ENCODE peak calls at places on chromosomes 4 and X, in seven cellular contexts. C, I, L, N, M, Y and P are unnamed samples.

GRCh38 chr4:110088670-110089069 is 109.7 kb downstream of the ELOVL6 start:
- DNase-seq in L (no peak), C (no peak), Y (peak), I (peak), M (no peak), N (no peak), P (no peak)

GRCh38 chr4:139954512-139954911 is 199.5 kb downstream of the MAML3 start:
- DNase-seq in C (no peak), I (no peak), Y (no peak), M (no peak), L (no peak), N (no peak), P (no peak)

GRCh38 chrX:113522814-113523213 is 682.2 kb upstream of the AMOT start:
- DNase-seq in L (no peak), Y (peak), I (peak), M (no peak), N (peak), C (no peak), P (no peak)

GRCh38 chr4:48483006-48483776 is at the start of gene SLC10A4:
- DNase-seq in C (peak), I (no peak), Y (no peak), L (no peak), N (no peak), M (no peak), P (no peak)

GRCh38 chr4:23033796-23034195 is 341.1 kb downstream of the GBA3 start:
- DNase-seq in L (no peak), M (no peak), Y (no peak), N (no peak), I (no peak), C (no peak), P (peak)

GRCh38 chr4:1752284-1753041 is 31.1 kb downstream of the TACC3 start:
- DNase-seq in M (no peak), C (peak), I (peak), L (no peak), Y (peak), N (peak), P (no peak)

GRCh38 chrX:130413415-130413814 is 11.6 kb downstream of the RBMX2 start:
- DNase-seq in C (no peak), N (no peak), Y (peak), L (no peak), M (peak), I (no peak), P (no peak)

GRCh38 chrX:118682258-118683014 is 45.0 kb upstream of the IL13RA1 start:
- DNase-seq in N (peak), C (no peak), M (no peak), L (no peak), Y (no peak), I (no peak), P (no peak)

DNA sequence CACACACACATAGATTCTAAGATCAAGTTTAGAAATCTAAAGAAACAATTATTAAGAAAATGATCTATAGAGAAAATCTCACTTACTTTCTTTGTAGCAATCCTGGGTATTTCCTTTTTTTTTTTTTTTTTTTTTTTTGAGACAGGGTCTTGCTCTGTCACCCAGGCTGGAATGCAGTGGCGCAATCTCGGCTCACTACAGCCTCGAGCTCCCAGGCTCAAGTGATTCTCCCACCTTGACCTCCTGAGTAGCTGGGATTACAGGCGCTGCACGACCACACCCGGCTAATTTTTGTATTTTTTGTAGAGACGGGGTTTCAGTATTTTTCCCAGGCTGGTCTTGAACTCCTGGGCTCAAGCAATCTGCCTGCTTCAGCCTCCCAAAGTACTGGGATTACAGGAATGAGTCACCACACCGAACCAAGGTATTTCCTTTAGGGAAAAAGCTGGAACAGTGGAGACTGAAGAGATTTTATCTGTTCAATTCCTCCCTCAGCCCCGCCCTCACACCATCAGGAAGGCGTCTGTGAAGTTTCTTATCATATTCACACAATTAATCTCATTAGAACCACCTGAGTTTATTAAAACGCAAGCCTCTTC is at the start of gene TRIML2:
- DNase-seq in L (no peak), I (no peak), M (no peak), C (no peak), N (peak), Y (no peak), P (no peak)
- H3K4me3 ChIP-seq in L (no peak), I (no peak), M (no peak), C (no peak), N (no peak), Y (no peak), P (no peak)

GRCh38 chr4:182809417-182810102 is 107.6 kb downstream of the DCTD start:
- DNase-seq in Y (no peak), M (no peak), C (no peak), L (no peak), I (no peak), N (no peak), P (no peak)
- TF ChIP-seq CTCF in Y (no peak), M (no peak), C (peak), L (no peak), I (peak), N (peak), P (peak)

DNA sequence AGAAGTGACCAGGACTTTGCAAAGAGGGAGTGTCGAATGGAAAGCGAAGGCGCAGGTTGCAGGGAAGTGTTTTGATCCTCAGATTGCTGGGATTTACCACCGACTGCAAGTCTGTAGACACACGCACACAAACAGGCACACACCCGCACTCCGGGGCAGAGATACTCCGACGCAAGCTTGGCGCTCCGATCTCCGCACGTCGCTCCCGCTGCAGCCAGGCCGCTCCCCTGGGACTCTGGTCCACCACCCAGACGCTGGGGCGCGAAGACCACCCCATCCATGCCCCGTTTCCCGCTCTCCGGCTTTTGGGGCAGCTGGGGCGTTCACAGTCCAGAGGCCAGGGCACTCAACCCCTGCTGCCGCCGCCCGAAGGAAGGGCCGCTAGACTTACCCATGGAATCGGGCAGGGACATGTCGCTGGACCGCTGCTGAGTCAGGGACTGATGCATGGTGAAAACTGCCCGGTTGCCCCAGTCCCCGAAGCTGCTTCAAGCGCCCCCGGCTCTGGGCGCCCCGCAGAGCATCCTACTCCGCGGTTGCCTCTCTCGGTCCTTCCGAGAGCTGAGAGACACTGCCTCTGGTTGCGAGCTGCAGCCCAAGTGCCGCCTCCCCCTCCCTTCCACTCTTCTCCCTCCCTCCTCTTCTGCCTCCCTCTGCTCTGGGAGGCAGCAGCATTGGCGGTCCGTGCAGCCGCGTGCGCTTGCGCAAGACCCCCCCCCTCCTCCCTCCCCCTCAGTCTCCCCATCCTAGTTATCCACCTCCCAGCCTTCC is at the start of gene TMEM255A:
- DNase-seq in L (no peak), C (no peak), N (no peak), M (peak), I (no peak), Y (no peak), P (no peak)
- H3K4me3 ChIP-seq in L (no peak), C (no peak), N (peak), M (peak), I (peak), Y (no peak), P (peak)

DNA sequence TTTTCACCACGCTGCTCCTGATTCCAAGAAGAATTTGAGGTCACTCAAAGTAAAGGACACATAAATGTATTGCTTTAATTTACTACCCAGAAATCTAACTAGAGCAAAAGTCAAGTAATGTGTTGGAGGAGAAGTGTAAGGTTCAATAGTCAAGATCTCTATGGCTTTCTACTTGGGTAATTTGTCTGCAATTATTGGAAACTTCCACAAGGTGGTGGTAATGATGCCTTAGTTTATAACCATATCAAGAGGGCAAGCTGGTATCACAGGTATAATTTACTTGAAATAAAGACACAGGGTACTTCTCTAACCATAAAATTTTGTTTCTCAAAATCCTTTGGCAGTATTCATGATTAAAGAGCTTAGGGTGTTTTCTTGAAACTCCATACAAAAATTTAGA is 10.2 kb upstream of the GRIA3 start:
- DNase-seq in Y (peak), C (peak), L (no peak), I (peak), N (peak), M (no peak), P (no peak)
- TF ChIP-seq CTCF in Y (peak), C (peak), L (no peak), I (peak), N (no peak), M (no peak), P (peak)

GRCh38 chr4:87502580-87503238 is 26.5 kb downstream of the SPARCL1 start:
- DNase-seq in L (no peak), Y (peak), C (no peak), M (no peak), I (no peak), N (peak), P (peak)

GRCh38 chr4:87511500-87511899 is 17.7 kb downstream of the SPARCL1 start:
- DNase-seq in N (no peak), Y (no peak), C (no peak), I (no peak), L (no peak), M (no peak), P (no peak)

GRCh38 chr4:87510747-87511146 is 18.4 kb downstream of the SPARCL1 start:
- DNase-seq in Y (no peak), C (no peak), I (no peak), N (no peak), L (no peak), M (no peak), P (no peak)

GRCh38 chr4:87505862-87506261 is 23.3 kb downstream of the SPARCL1 start:
- DNase-seq in M (no peak), C (no peak), I (no peak), Y (no peak), N (no peak), L (no peak), P (no peak)

DNA sequence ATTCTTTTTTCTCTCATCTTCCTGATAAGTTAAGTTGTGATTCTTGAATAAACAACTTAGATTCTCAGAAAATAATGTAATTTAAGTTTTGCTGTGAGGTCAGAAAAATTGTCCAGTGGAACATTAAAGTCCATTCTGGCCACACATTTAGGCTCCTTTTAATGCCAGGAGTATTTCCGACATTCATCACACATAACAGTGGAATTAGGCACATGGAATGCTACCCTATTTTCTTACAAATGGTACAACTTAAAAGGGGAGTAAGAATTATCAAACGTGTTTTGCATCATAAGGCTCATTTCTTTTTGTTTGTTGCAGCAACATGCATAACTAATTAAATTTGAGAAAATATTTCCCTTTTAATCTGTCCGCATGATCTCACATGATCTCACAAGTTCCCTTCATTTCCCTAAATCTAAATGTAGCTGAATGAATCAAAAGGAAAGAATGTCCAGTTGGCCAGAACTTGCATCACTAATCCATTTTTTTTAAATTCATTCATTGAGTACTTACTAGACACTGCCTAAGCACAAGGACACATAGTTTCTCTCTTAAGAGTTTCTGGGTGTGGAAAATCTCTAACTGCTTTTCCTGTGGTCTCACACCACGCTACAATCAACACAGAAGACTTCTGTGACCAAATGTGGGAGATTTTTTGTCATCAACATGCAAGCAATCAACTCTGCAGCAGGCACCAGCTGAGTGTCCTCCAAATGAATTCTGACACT is 22.0 kb downstream of the SPARCL1 start:
- DNase-seq in I (no peak), N (peak), L (no peak), C (no peak), M (no peak), Y (peak), P (peak)
- H3K4me3 ChIP-seq in I (no peak), N (no peak), L (no peak), C (no peak), M (no peak), Y (no peak), P (no peak)

DNA sequence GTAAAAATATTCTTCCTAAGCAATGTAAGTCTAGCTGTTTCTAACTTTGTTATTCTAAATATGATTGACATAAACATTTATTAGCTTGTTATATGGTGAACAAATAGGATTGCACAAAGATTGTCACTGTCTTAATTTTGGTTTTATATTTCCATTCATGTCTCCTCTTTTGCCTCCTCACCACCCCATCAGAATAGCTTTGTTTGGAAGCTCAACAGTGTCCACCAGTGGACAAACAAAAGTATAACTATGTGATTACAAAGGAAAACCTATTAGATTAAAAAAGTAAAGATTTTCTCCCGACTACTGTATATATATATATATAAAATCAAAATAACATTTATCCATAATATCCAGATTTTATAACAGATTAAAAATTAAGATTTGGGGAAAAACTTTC is 468.2 kb downstream of the ZIC3 start:
- DNase-seq in L (no peak), I (no peak), C (peak), Y (no peak), N (no peak), M (no peak), P (no peak)
- TF ChIP-seq CTCF in L (no peak), I (no peak), C (peak), Y (no peak), N (no peak), M (no peak), P (no peak)

GRCh38 chr4:4456351-4456750 is 69.4 kb downstream of the NSG1 start:
- DNase-seq in I (no peak), M (no peak), Y (no peak), L (no peak), N (peak), C (no peak), P (no peak)

GRCh38 chr4:4456816-4457578 is 70.1 kb downstream of the NSG1 start:
- DNase-seq in C (no peak), Y (no peak), L (no peak), M (no peak), N (no peak), I (no peak), P (no peak)

GRCh38 chr4:4455199-4455865 is 68.4 kb downstream of the NSG1 start:
- DNase-seq in I (peak), M (no peak), N (no peak), Y (no peak), L (no peak), C (no peak), P (no peak)

GRCh38 chr4:4460759-4461158 is 73.9 kb downstream of the NSG1 start:
- DNase-seq in C (no peak), L (no peak), I (no peak), Y (no peak), M (no peak), N (no peak), P (no peak)

GRCh38 chr4:4457803-4458550 is 71.1 kb downstream of the NSG1 start:
- DNase-seq in N (peak), L (no peak), M (no peak), I (no peak), C (no peak), Y (peak), P (no peak)
- H3K4me3 ChIP-seq in N (no peak), L (no peak), M (no peak), I (no peak), C (no peak), Y (no peak), P (no peak)